ENCODE peak calls at places on chromosomes 5 and 9, in ten cellular contexts. X is mammary epithelial cell; B is NCI-H1436; A is activated T-cell treated with anti-CD3 and anti-CD28 coated beads for 48 hours; U is endothelial cell; K is endodermal cell; T is COR-L47; M is pons; F is central memory CD4-positive, alpha-beta T cell; E is sciatic nerve. I is an unnamed sample.

GRCh38 chr5:30069441-30070263 is 1123.8 kb upstream of the CDH6 start:
- DNase-seq in X (no peak), B (no peak), A (no peak), U (no peak), K (no peak), T (no peak), M (no peak), F (no peak), E (peak; percentile 55), I (no peak)

GRCh38 chr5:106017243-106017857 is 1653.4 kb downstream of the EFNA5 start:
- DNase-seq in X (no peak), B (no peak), A (no peak), U (no peak), K (no peak), T (no peak), M (no peak), F (no peak), E (no peak), I (no peak)

GRCh38 chr5:124176692-124177091 is 569.7 kb downstream of the ZNF608 start:
- DNase-seq in X (no peak), B (no peak), A (no peak), U (no peak), K (peak; percentile 36), T (no peak), M (no peak), F (no peak), E (no peak), I (no peak)

GRCh38 chr9:94083384-94083783 is 880 bp upstream of the PTPDC1 start:
- DNase-seq in X (no peak), B (no peak), A (no peak), U (no peak), K (no peak), T (no peak), M (peak; percentile 83), F (no peak), E (no peak), I (no peak)

GRCh38 chr9:32991895-32992595 is 9.4 kb downstream of the APTX start:
- DNase-seq in X (no peak), B (no peak), A (no peak), U (no peak), K (no peak), T (no peak), M (no peak), F (no peak), E (no peak), I (no peak)

GRCh38 chr5:134086215-134086942 is 28.1 kb upstream of the TCF7 start:
- DNase-seq in X (no peak), B (no peak), A (no peak), U (no peak), K (no peak), T (no peak), M (no peak), F (no peak), E (no peak), I (no peak)

GRCh38 chr9:121684381-121685145 is 33.1 kb downstream of the DAB2IP start:
- DNase-seq in X (no peak), B (peak; percentile 11), A (peak; percentile 19), U (peak; percentile 69), K (peak; percentile 94), T (peak; percentile 30), M (no peak), F (no peak), E (peak; percentile 76), I (no peak)

GRCh38 chr9:30774326-30774725 is 1610.1 kb upstream of the ACO1 start:
- DNase-seq in X (no peak), B (no peak), A (no peak), U (no peak), K (peak; percentile 93), T (no peak), M (no peak), F (no peak), E (no peak), I (no peak)

GRCh38 chr5:12111263-12111662 is 207.0 kb upstream of the CTNND2 start:
- DNase-seq in X (no peak), B (no peak), A (no peak), U (no peak), K (no peak), T (no peak), M (no peak), F (no peak), E (no peak), I (no peak)

GRCh38 chr5:124742983-124743533 is 3.4 kb downstream of the ZNF608 start:
- DNase-seq in X (peak; percentile 92), B (no peak), A (no peak), U (no peak), K (no peak), T (no peak), M (no peak), F (no peak), E (no peak), I (peak; percentile 94)

GRCh38 chr9:93254806-93255519 is 71.0 kb downstream of the WNK2 start:
- DNase-seq in X (no peak), B (no peak), A (no peak), U (no peak), K (peak; percentile 44), T (peak; percentile 40), M (peak; percentile 28), F (no peak), E (peak; percentile 28), I (no peak)

GRCh38 chr9:31587176-31587575 is 797.3 kb upstream of the ACO1 start:
- DNase-seq in X (no peak), B (no peak), A (no peak), U (no peak), K (no peak), T (no peak), M (no peak), F (no peak), E (no peak), I (no peak)

GRCh38 chr5:151523335-151523734 is 67.8 kb downstream of the FAT2 start:
- DNase-seq in X (peak; percentile 59), B (no peak), A (peak; percentile 22), U (peak; percentile 56), K (peak; percentile 90), T (peak; percentile 13), M (peak; percentile 34), F (no peak), E (no peak), I (peak; percentile 73)

GRCh38 chr9:111878946-111879345 is 17.7 kb upstream of the UGCG start:
- DNase-seq in X (no peak), B (no peak), A (no peak), U (no peak), K (no peak), T (no peak), M (no peak), F (no peak), E (no peak), I (no peak)

GRCh38 chr5:178421699-178422399 is 168.3 kb downstream of the COL23A1 start:
- DNase-seq in X (no peak), B (no peak), A (no peak), U (no peak), K (peak; percentile 49), T (no peak), M (no peak), F (no peak), E (no peak), I (no peak)

GRCh38 chr9:105241356-105242043 is 3.0 kb upstream of the SLC44A1 start:
- DNase-seq in X (no peak), B (no peak), A (no peak), U (no peak), K (peak; percentile 58), T (no peak), M (no peak), F (no peak), E (no peak), I (no peak)

GRCh38 chr5:142475102-142475501 is 150.3 kb upstream of the SPRY4 start:
- DNase-seq in X (no peak), B (no peak), A (no peak), U (no peak), K (peak; percentile 88), T (no peak), M (no peak), F (no peak), E (no peak), I (peak; percentile 25)

GRCh38 chr9:18893051-18893450 is 140.0 kb downstream of the SAXO1 start:
- DNase-seq in X (no peak), B (no peak), A (no peak), U (no peak), K (no peak), T (no peak), M (no peak), F (no peak), E (no peak), I (no peak)

GRCh38 chr5:81819556-81820314 is 68.8 kb upstream of the SSBP2 start:
- DNase-seq in X (peak; percentile 26), B (no peak), A (no peak), U (no peak), K (no peak), T (peak; percentile 10), M (no peak), F (no peak), E (no peak), I (peak; percentile 54)

GRCh38 chr5:154610321-154611154 is 132.5 kb upstream of the HAND1 start:
- DNase-seq in X (peak; percentile 56), B (peak; percentile 72), A (peak; percentile 74), U (peak; percentile 86), K (peak; percentile 97), T (peak; percentile 76), M (peak; percentile 47), F (peak; percentile 14), E (peak; percentile 81), I (peak; percentile 91)

GRCh38 chr9:108400267-108400666 is 455.5 kb downstream of the ACTL7B start:
- DNase-seq in X (no peak), B (no peak), A (no peak), U (no peak), K (no peak), T (no peak), M (no peak), F (no peak), E (no peak), I (no peak)

GRCh38 chr5:1144089-1144488 is 32.2 kb upstream of the SLC12A7 start:
- DNase-seq in X (no peak), B (no peak), A (no peak), U (no peak), K (no peak), T (no peak), M (no peak), F (no peak), E (no peak), I (no peak)

GRCh38 chr5:172687983-172688734 is 47.1 kb downstream of the NEURL1B start:
- DNase-seq in X (no peak), B (no peak), A (no peak), U (no peak), K (no peak), T (no peak), M (no peak), F (no peak), E (no peak), I (no peak)

GRCh38 chr5:145072880-145073279 is 762.3 kb downstream of the PRELID2 start:
- DNase-seq in X (no peak), B (no peak), A (no peak), U (no peak), K (no peak), T (no peak), M (no peak), F (no peak), E (no peak), I (no peak)

GRCh38 chr5:103620851-103621547 is 58.4 kb upstream of the NUDT12 start:
- DNase-seq in X (peak; percentile 54), B (peak; percentile 55), A (no peak), U (no peak), K (no peak), T (peak; percentile 8), M (no peak), F (no peak), E (no peak), I (no peak)

GRCh38 chr5:176803943-176804498 is 6.3 kb upstream of the UNC5A start:
- DNase-seq in X (peak; percentile 43), B (no peak), A (no peak), U (peak; percentile 61), K (peak; percentile 92), T (no peak), M (no peak), F (no peak), E (no peak), I (no peak)

GRCh38 chr5:1064383-1065142 is 47.3 kb downstream of the SLC12A7 start:
- DNase-seq in X (no peak), B (no peak), A (no peak), U (no peak), K (no peak), T (no peak), M (no peak), F (no peak), E (no peak), I (no peak)

GRCh38 chr5:77957-78804 is 13.8 kb upstream of the PLEKHG4B start:
- DNase-seq in X (no peak), B (peak; percentile 72), A (peak; percentile 31), U (peak; percentile 45), K (peak; percentile 75), T (peak; percentile 72), M (no peak), F (no peak), E (no peak), I (peak; percentile 49)